ENCODE peak calls at places on chromosomes 1 and 21, in eight cellular contexts. V is neural progenitor cell, U is H1, Z is tibial artery, F is lung, P is stomach, S is fibroblast of lung, J is psoas muscle. Y is an unnamed sample. For H3K9me3, the result is how much of the 10 kb centered on the place peaks cover.

GRCh38 chr21:28294046-28294445 is 698.6 kb downstream of the LTN1 start:
- DNase-seq in F (no peak), U (no peak), Z (no peak), S (peak), J (no peak), P (no peak), V (no peak), Y (no peak)

GRCh38 chr1:8604041-8604942 is 213.1 kb downstream of the RERE start:
- DNase-seq in P (no peak), U (no peak), V (no peak), F (no peak), S (peak), J (no peak), Z (no peak), Y (no peak)

GRCh38 chr1:81664341-81664740 is 136.4 kb upstream of the ADGRL2 start:
- DNase-seq in V (no peak), U (no peak), S (peak), P (no peak), J (no peak), F (no peak), Z (no peak), Y (no peak)

GRCh38 chr1:7992885-7993284 is 31.4 kb downstream of the PARK7 start:
- DNase-seq in S (no peak), Z (no peak), U (no peak), J (no peak), F (no peak), P (no peak), V (no peak), Y (no peak)

GRCh38 chr21:42406201-42406601 is 2.5 kb downstream of the UBASH3A start:
- DNase-seq in F (no peak), V (no peak), P (no peak), Z (no peak), S (no peak), U (no peak), J (no peak), Y (no peak)

GRCh38 chr1:147494998-147495580 is 46.2 kb upstream of the BCL9 start:
- DNase-seq in S (peak), V (peak), U (no peak), J (peak), P (peak), F (peak), Z (peak), Y (peak)

GRCh38 chr21:41612674-41613250 is 104.8 kb upstream of the TMPRSS2 start:
- DNase-seq in Z (peak), F (peak), J (peak), V (peak), P (peak), U (no peak), S (peak), Y (peak)

GRCh38 chr1:44947060-44947773 is 39.2 kb downstream of the EIF2B3 start:
- DNase-seq in U (no peak), V (no peak), J (no peak), Z (peak), F (no peak), S (peak), P (no peak), Y (no peak)

GRCh38 chr21:36751383-36751782 is 52.5 kb downstream of the SIM2 start:
- DNase-seq in S (no peak), J (no peak), P (no peak), F (no peak), Z (no peak), V (no peak), U (no peak), Y (no peak)

GRCh38 chr1:151989131-151989868 is 4.4 kb downstream of the S100A10 start:
- DNase-seq in S (peak), J (peak), U (no peak), V (no peak), F (peak), P (peak), Z (peak), Y (no peak)

GRCh38 chr1:248828845-248829244 is 3.1 kb upstream of the SH3BP5L start:
- DNase-seq in J (no peak), Z (no peak), F (no peak), S (peak), U (no peak), V (no peak), P (no peak), Y (no peak)

GRCh38 chr1:68140536-68140935 is 90.1 kb upstream of the DIRAS3 start:
- DNase-seq in V (no peak), J (no peak), Z (no peak), U (no peak), S (peak), P (no peak), F (no peak), Y (no peak)

GRCh38 chr21:29376556-29376955 is 77.8 kb downstream of the BACH1 start:
- DNase-seq in V (peak), P (peak), U (peak), J (peak), F (peak), S (no peak), Z (peak), Y (peak)

GRCh38 chr1:247037483-247038320 is 29.8 kb upstream of the ZNF695 start:
- DNase-seq in V (no peak), U (no peak), P (no peak), S (no peak), F (no peak), Z (no peak), J (no peak), Y (no peak)
- H3K9me3 ChIP-seq in V (half or more), U (half or more), P (half or more), S (under half), F (under half), Z (half or more), J (under half), Y (under half)

DNA sequence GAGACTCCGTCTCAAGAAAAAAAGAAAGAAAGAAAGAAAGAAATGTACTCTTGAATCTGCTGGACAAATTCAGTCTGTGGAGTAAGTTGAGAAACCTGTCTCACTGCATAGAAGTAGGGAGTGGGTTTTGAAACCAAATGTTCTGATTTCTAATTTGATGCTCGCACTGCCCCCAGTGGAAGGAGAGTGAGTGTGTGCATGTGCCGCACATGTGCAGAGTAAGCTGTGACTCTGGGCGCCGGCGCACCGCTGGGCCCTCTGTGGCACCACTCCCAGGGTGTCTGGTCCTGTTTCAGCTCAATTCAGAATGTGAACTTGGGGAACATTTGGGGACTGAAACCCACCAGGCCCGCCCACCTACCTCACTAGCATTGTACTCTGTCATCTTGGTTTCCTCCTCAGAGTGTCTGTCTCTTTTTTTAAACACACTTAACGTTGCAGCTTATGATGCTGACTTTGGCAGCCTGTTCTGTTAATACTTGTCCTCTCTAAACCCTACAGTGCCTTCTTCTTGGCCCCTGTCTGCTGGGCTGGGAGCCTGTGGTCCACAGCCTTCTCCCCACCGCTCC is 104.6 kb downstream of the CACNA1E start:
- DNase-seq in U (no peak), Z (no peak), V (peak), F (no peak), S (no peak), J (no peak), P (no peak), Y (no peak)
- TF ChIP-seq CTCF in U (peak), Z (no peak), V (peak), F (no peak), S (no peak), J (no peak), P (no peak), Y (peak)

DNA sequence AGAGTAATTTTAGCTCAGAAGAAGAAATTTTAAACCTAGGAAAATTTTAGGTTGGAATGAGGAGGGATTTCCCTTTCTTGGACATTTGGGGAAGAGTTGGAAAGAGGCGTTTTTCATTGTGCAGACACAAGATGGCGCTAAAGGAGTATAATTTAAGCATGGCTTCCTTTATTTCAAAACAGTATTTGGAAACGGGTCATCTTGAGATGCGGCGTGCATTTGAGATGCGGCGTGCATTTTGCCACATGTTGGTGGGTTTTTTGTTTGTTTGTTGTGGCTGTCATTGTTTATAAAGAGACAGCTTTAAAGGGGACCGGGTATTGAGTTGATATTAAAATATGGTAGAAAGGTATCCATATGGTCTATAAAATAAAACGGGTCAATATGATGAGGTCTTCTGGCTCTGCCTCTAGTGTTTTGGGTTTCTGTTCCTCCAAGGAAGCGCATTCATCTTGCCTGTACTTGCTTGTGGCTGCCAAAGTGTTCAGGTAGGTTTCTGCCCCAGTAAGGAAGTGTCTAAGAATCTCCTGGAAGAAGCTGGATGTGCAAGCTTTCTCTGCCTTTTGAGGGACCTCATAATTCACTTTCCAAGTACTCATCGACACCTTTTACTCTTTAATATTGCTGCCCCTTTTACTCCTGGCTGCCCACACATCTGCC is 210.3 kb downstream of the SLC35F3 start:
- DNase-seq in P (no peak), J (no peak), Z (peak), F (no peak), S (peak), U (no peak), V (peak), Y (peak)
- H3K4me3 ChIP-seq in P (no peak), J (no peak), Z (no peak), F (no peak), S (no peak), U (no peak), V (no peak), Y (no peak)

GRCh38 chr21:9839011-9839661 is 682.2 kb upstream of the TPTE start:
- DNase-seq in J (peak), P (no peak), F (no peak), Z (no peak), S (no peak), V (no peak), U (no peak), Y (no peak)
- H3K9me3 ChIP-seq in J (under half), P (under half), F (under half), Z (under half), S (under half), V (under half), U (under half), Y (under half)

Y was measured in WERI-Rb-1.